ENCODE peak calls at places on chromosomes 6 and 20, in seven cellular contexts. One of them, this sample, is unnamed.

GRCh38 chr6:144131248-144131709 is 19.0 kb upstream of the STX11 start:
- DNase-seq in IMR-90: peak
- DNase-seq in mesendoderm: no peak
- DNase-seq in trophoblast cell: no peak
- DNase-seq in neuronal stem cell: no peak
- DNase-seq in mesenchymal stem cell: no peak
- DNase-seq in H9: no peak
- DNase-seq in this sample: no peak

GRCh38 chr20:17807670-17808069 is 107.9 kb downstream of the BANF2 start:
- DNase-seq in IMR-90: peak
- DNase-seq in mesendoderm: peak
- DNase-seq in trophoblast cell: no peak
- DNase-seq in neuronal stem cell: no peak
- DNase-seq in mesenchymal stem cell: peak
- DNase-seq in H9: no peak
- DNase-seq in this sample: no peak

GRCh38 chr20:50054626-50055511 is 58.1 kb downstream of the UBE2V1 start:
- DNase-seq in IMR-90: peak
- DNase-seq in mesendoderm: no peak
- DNase-seq in trophoblast cell: peak
- DNase-seq in neuronal stem cell: no peak
- DNase-seq in mesenchymal stem cell: no peak
- DNase-seq in H9: no peak
- DNase-seq in this sample: no peak

GRCh38 chr6:169997930-169998218 is 246.5 kb downstream of the ERMARD start:
- DNase-seq in IMR-90: no peak
- DNase-seq in mesendoderm: peak
- DNase-seq in trophoblast cell: no peak
- DNase-seq in neuronal stem cell: no peak
- DNase-seq in mesenchymal stem cell: no peak
- DNase-seq in H9: peak
- DNase-seq in this sample: no peak

GRCh38 chr20:17795449-17796095 is 95.8 kb downstream of the BANF2 start:
- DNase-seq in IMR-90: no peak
- DNase-seq in mesendoderm: no peak
- DNase-seq in trophoblast cell: no peak
- DNase-seq in neuronal stem cell: no peak
- DNase-seq in mesenchymal stem cell: no peak
- DNase-seq in H9: no peak
- DNase-seq in this sample: no peak

GRCh38 chr20:7305971-7306370 is 538.5 kb downstream of the BMP2 start:
- DNase-seq in IMR-90: no peak
- DNase-seq in mesendoderm: no peak
- DNase-seq in trophoblast cell: no peak
- DNase-seq in neuronal stem cell: no peak
- DNase-seq in mesenchymal stem cell: no peak
- DNase-seq in H9: no peak
- DNase-seq in this sample: no peak

GRCh38 chr6:113635222-113635970 is 221.7 kb upstream of the MARCKS start:
- DNase-seq in IMR-90: no peak
- DNase-seq in mesendoderm: no peak
- DNase-seq in trophoblast cell: peak
- DNase-seq in neuronal stem cell: no peak
- DNase-seq in mesenchymal stem cell: no peak
- DNase-seq in H9: no peak
- DNase-seq in this sample: no peak

GRCh38 chr20:34078540-34078939 is 33.5 kb downstream of the EIF2S2 start:
- DNase-seq in IMR-90: no peak
- DNase-seq in mesendoderm: no peak
- DNase-seq in trophoblast cell: no peak
- DNase-seq in neuronal stem cell: no peak
- DNase-seq in mesenchymal stem cell: no peak
- DNase-seq in H9: no peak
- DNase-seq in this sample: no peak

GRCh38 chr20:37882961-37883712 is 19.8 kb upstream of the VSTM2L start:
- DNase-seq in IMR-90: no peak
- DNase-seq in mesendoderm: no peak
- DNase-seq in trophoblast cell: no peak
- DNase-seq in neuronal stem cell: no peak
- DNase-seq in mesenchymal stem cell: no peak
- DNase-seq in H9: no peak
- DNase-seq in this sample: no peak

GRCh38 chr6:111211411-111212030 is 124.2 kb downstream of the SLC16A10 start:
- DNase-seq in IMR-90: no peak
- DNase-seq in mesendoderm: peak
- DNase-seq in trophoblast cell: no peak
- DNase-seq in neuronal stem cell: no peak
- DNase-seq in mesenchymal stem cell: no peak
- DNase-seq in H9: no peak
- DNase-seq in this sample: no peak

GRCh38 chr20:48335421-48336090 is 492.2 kb downstream of the PREX1 start:
- DNase-seq in IMR-90: no peak
- DNase-seq in mesendoderm: no peak
- DNase-seq in trophoblast cell: no peak
- DNase-seq in neuronal stem cell: no peak
- DNase-seq in mesenchymal stem cell: no peak
- DNase-seq in H9: no peak
- DNase-seq in this sample: no peak

GRCh38 chr6:37038297-37039198 is 33.1 kb downstream of the FGD2 start:
- DNase-seq in IMR-90: peak
- DNase-seq in mesendoderm: no peak
- DNase-seq in trophoblast cell: no peak
- DNase-seq in neuronal stem cell: no peak
- DNase-seq in mesenchymal stem cell: no peak
- DNase-seq in H9: no peak
- DNase-seq in this sample: no peak

GRCh38 chr6:89989742-89990141 is 95.5 kb downstream of the GJA10 start:
- DNase-seq in IMR-90: peak
- DNase-seq in mesendoderm: peak
- DNase-seq in trophoblast cell: peak
- DNase-seq in neuronal stem cell: no peak
- DNase-seq in mesenchymal stem cell: peak
- DNase-seq in H9: no peak
- DNase-seq in this sample: no peak

GRCh38 chr6:118649918-118650499 is 1.4 kb downstream of the CEP85L start:
- DNase-seq in IMR-90: no peak
- DNase-seq in mesendoderm: no peak
- DNase-seq in trophoblast cell: no peak
- DNase-seq in neuronal stem cell: no peak
- DNase-seq in mesenchymal stem cell: no peak
- DNase-seq in H9: no peak
- DNase-seq in this sample: no peak

GRCh38 chr6:4641461-4641860 is 134.7 kb upstream of the CDYL start:
- DNase-seq in IMR-90: no peak
- DNase-seq in mesendoderm: no peak
- DNase-seq in trophoblast cell: no peak
- DNase-seq in neuronal stem cell: no peak
- DNase-seq in mesenchymal stem cell: no peak
- DNase-seq in H9: no peak
- DNase-seq in this sample: no peak

GRCh38 chr6:107320126-107320525 is 139.2 kb downstream of the PDSS2 start:
- DNase-seq in IMR-90: peak
- DNase-seq in mesendoderm: no peak
- DNase-seq in trophoblast cell: no peak
- DNase-seq in neuronal stem cell: no peak
- DNase-seq in mesenchymal stem cell: no peak
- DNase-seq in H9: no peak
- DNase-seq in this sample: no peak

GRCh38 chr6:107328081-107328480 is 131.3 kb downstream of the PDSS2 start:
- DNase-seq in IMR-90: no peak
- DNase-seq in mesendoderm: no peak
- DNase-seq in trophoblast cell: no peak
- DNase-seq in neuronal stem cell: no peak
- DNase-seq in mesenchymal stem cell: no peak
- DNase-seq in H9: no peak
- DNase-seq in this sample: no peak

GRCh38 chr6:107318100-107318736 is 141.1 kb downstream of the PDSS2 start:
- DNase-seq in IMR-90: peak
- DNase-seq in mesendoderm: peak
- DNase-seq in trophoblast cell: peak
- DNase-seq in neuronal stem cell: peak
- DNase-seq in mesenchymal stem cell: peak
- DNase-seq in H9: peak
- DNase-seq in this sample: peak

GRCh38 chr6:107321793-107322192 is 137.6 kb downstream of the PDSS2 start:
- DNase-seq in IMR-90: no peak
- DNase-seq in mesendoderm: peak
- DNase-seq in trophoblast cell: no peak
- DNase-seq in neuronal stem cell: no peak
- DNase-seq in mesenchymal stem cell: no peak
- DNase-seq in H9: no peak
- DNase-seq in this sample: no peak

DNA sequence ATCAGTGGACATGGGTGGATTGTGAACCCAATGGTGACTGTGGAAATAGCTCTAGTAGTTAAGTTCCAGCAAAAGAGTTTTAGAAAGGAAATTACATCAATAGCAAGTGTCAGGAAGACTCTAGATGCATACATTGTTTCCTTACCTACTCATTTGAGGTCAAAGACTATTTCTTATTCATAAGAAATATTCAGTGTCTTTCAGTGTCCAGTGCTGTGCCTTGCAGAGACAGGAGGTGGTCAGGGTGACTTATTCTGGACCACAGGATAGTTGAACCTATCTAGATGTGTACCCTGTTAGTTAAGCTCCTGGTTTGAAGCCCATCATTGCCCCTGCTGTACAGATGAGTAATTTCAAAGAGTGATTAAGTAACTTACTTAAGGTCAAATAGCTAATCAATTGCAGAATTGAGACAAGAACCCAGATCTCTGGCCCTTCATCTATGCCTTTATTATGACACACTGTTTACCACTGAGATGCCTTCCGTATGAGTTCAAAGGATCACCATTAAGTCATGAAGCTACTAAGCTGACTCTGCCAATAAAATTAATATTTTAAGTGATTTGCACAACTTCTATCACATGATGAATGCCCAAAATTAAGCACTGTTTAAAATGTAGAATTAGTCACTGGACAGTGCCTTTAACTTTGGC is 136.1 kb downstream of the PDSS2 start:
- DNase-seq in IMR-90: peak
- DNase-seq in mesendoderm: no peak
- DNase-seq in trophoblast cell: no peak
- DNase-seq in neuronal stem cell: no peak
- DNase-seq in mesenchymal stem cell: no peak
- DNase-seq in H9: no peak
- DNase-seq in this sample: no peak
- H3K18ac ChIP-seq in IMR-90: no peak
- H3K18ac ChIP-seq in mesendoderm: no peak
- H3K18ac ChIP-seq in trophoblast cell: no peak
- H3K18ac ChIP-seq in neuronal stem cell: no peak
- H3K18ac ChIP-seq in mesenchymal stem cell: no peak
- H3K18ac ChIP-seq in H9: no peak
- H3K18ac ChIP-seq in this sample: no peak

DNA sequence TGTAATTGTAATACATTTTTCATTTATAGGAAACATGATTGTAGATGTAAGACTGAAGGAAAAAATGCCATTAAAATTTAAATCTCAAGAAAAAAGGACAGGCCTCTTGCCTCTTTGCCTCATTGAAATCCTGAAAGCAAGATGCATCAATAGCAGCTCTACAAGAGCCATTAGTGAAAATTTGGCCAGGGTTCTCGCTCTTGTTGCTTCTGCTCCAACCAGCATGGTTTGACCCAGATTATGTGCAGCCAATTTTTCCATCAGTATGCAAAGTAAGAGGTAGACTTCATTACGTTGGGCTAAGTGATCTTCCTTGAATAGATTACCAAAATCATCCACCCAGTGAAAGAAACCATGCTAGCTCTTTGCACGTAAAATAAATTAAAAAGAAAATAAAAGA is 106.6 kb downstream of the SGK1 start:
- DNase-seq in IMR-90: no peak
- DNase-seq in mesendoderm: no peak
- DNase-seq in trophoblast cell: no peak
- DNase-seq in neuronal stem cell: no peak
- DNase-seq in mesenchymal stem cell: no peak
- DNase-seq in H9: no peak
- DNase-seq in this sample: no peak
- H3K18ac ChIP-seq in IMR-90: no peak
- H3K18ac ChIP-seq in mesendoderm: no peak
- H3K18ac ChIP-seq in trophoblast cell: no peak
- H3K18ac ChIP-seq in neuronal stem cell: no peak
- H3K18ac ChIP-seq in mesenchymal stem cell: no peak
- H3K18ac ChIP-seq in H9: no peak
- H3K18ac ChIP-seq in this sample: no peak

GRCh38 chr6:30988209-30988825 is 4.8 kb downstream of the MUC21 start:
- DNase-seq in IMR-90: no peak
- DNase-seq in mesendoderm: peak
- DNase-seq in trophoblast cell: peak
- DNase-seq in neuronal stem cell: no peak
- DNase-seq in mesenchymal stem cell: no peak
- DNase-seq in H9: no peak
- DNase-seq in this sample: no peak
- H3K18ac ChIP-seq in IMR-90: no peak
- H3K18ac ChIP-seq in mesendoderm: no peak
- H3K18ac ChIP-seq in trophoblast cell: no peak
- H3K18ac ChIP-seq in neuronal stem cell: no peak
- H3K18ac ChIP-seq in mesenchymal stem cell: no peak
- H3K18ac ChIP-seq in H9: no peak
- H3K18ac ChIP-seq in this sample: no peak

GRCh38 chr20:46183768-46184167 is 65.7 kb downstream of the CD40 start:
- DNase-seq in IMR-90: no peak
- DNase-seq in mesendoderm: no peak
- DNase-seq in trophoblast cell: no peak
- DNase-seq in neuronal stem cell: no peak
- DNase-seq in mesenchymal stem cell: no peak
- DNase-seq in H9: no peak
- DNase-seq in this sample: no peak

GRCh38 chr20:46186210-46186609 is 68.1 kb downstream of the CD40 start:
- DNase-seq in IMR-90: no peak
- DNase-seq in mesendoderm: no peak
- DNase-seq in trophoblast cell: no peak
- DNase-seq in neuronal stem cell: no peak
- DNase-seq in mesenchymal stem cell: no peak
- DNase-seq in H9: no peak
- DNase-seq in this sample: no peak

GRCh38 chr20:46182271-46182670 is 64.2 kb downstream of the CD40 start:
- DNase-seq in IMR-90: no peak
- DNase-seq in mesendoderm: no peak
- DNase-seq in trophoblast cell: no peak
- DNase-seq in neuronal stem cell: no peak
- DNase-seq in mesenchymal stem cell: no peak
- DNase-seq in H9: no peak
- DNase-seq in this sample: no peak

GRCh38 chr20:46182801-46183200 is 64.7 kb downstream of the CD40 start:
- DNase-seq in IMR-90: no peak
- DNase-seq in mesendoderm: no peak
- DNase-seq in trophoblast cell: no peak
- DNase-seq in neuronal stem cell: no peak
- DNase-seq in mesenchymal stem cell: no peak
- DNase-seq in H9: no peak
- DNase-seq in this sample: no peak

DNA sequence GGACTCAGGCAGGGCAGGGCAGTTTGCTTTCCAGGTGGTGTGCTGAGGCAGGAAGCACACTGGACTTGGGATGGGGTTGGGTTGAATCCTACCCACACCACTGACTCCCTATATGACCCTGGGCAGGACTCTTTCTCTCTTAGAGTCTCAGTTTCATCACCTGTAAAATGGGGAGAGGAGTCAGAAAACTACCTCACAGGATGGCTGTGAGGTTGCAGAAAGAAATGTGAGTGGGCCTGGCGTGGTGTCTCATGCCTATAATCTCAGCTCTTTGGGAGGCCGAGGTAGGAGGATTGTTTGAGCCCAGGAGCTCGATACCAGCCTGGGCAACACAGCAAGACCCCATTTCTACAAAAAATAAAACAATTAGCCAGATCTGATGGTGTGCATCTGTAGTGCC is 67.2 kb downstream of the CD40 start:
- DNase-seq in IMR-90: no peak
- DNase-seq in mesendoderm: no peak
- DNase-seq in trophoblast cell: no peak
- DNase-seq in neuronal stem cell: no peak
- DNase-seq in mesenchymal stem cell: no peak
- DNase-seq in H9: no peak
- DNase-seq in this sample: no peak
- H3K18ac ChIP-seq in IMR-90: no peak
- H3K18ac ChIP-seq in mesendoderm: no peak
- H3K18ac ChIP-seq in trophoblast cell: no peak
- H3K18ac ChIP-seq in neuronal stem cell: no peak
- H3K18ac ChIP-seq in mesenchymal stem cell: no peak
- H3K18ac ChIP-seq in H9: no peak
- H3K18ac ChIP-seq in this sample: no peak